ENCODE peak calls at places on chromosomes 11 and 22, in seven cellular contexts. One of them, this sample, is unnamed.

GRCh38 chr11:130180491-130180890 is 20.9 kb downstream of the ST14 start:
- DNase-seq in RKO: no peak
- DNase-seq in midbrain: no peak
- DNase-seq in activated T-cell treated with anti-CD3 and anti-CD28 coated beads, Interleukin-2, amount 50 U/mL, for 48 hours: no peak
- DNase-seq in astrocyte: peak
- DNase-seq in CD4-positive, alpha-beta T cell: no peak
- DNase-seq in CD4-positive, CD25-positive, alpha-beta regulatory T cell: no peak
- DNase-seq in this sample: no peak

GRCh38 chr22:48959496-48959895 is 868.2 kb downstream of the BRD1 start:
- DNase-seq in CD4-positive, alpha-beta T cell: no peak
- DNase-seq in midbrain: no peak
- DNase-seq in RKO: no peak
- DNase-seq in activated T-cell treated with anti-CD3 and anti-CD28 coated beads, Interleukin-2, amount 50 U/mL, for 48 hours: no peak
- DNase-seq in astrocyte: no peak
- DNase-seq in CD4-positive, CD25-positive, alpha-beta regulatory T cell: no peak
- DNase-seq in this sample: no peak

GRCh38 chr22:19887251-19887985 is 32.7 kb upstream of the GNB1L start:
- DNase-seq in CD4-positive, alpha-beta T cell: no peak
- DNase-seq in CD4-positive, CD25-positive, alpha-beta regulatory T cell: no peak
- DNase-seq in astrocyte: no peak
- DNase-seq in RKO: no peak
- DNase-seq in activated T-cell treated with anti-CD3 and anti-CD28 coated beads, Interleukin-2, amount 50 U/mL, for 48 hours: no peak
- DNase-seq in midbrain: no peak
- DNase-seq in this sample: no peak

GRCh38 chr22:46750861-46751260 is 11.6 kb upstream of the TBC1D22A start:
- DNase-seq in CD4-positive, alpha-beta T cell: no peak
- DNase-seq in midbrain: no peak
- DNase-seq in RKO: no peak
- DNase-seq in astrocyte: no peak
- DNase-seq in CD4-positive, CD25-positive, alpha-beta regulatory T cell: no peak
- DNase-seq in activated T-cell treated with anti-CD3 and anti-CD28 coated beads, Interleukin-2, amount 50 U/mL, for 48 hours: no peak
- DNase-seq in this sample: no peak

GRCh38 chr11:554824-555499 is 5.6 kb downstream of the LMNTD2 start:
- DNase-seq in astrocyte: no peak
- DNase-seq in CD4-positive, alpha-beta T cell: peak
- DNase-seq in CD4-positive, CD25-positive, alpha-beta regulatory T cell: peak
- DNase-seq in activated T-cell treated with anti-CD3 and anti-CD28 coated beads, Interleukin-2, amount 50 U/mL, for 48 hours: peak
- DNase-seq in midbrain: no peak
- DNase-seq in RKO: peak
- DNase-seq in this sample: peak

GRCh38 chr22:49702068-49702397 is 125.6 kb downstream of the BRD1 start:
- DNase-seq in astrocyte: no peak
- DNase-seq in activated T-cell treated with anti-CD3 and anti-CD28 coated beads, Interleukin-2, amount 50 U/mL, for 48 hours: no peak
- DNase-seq in RKO: no peak
- DNase-seq in CD4-positive, CD25-positive, alpha-beta regulatory T cell: no peak
- DNase-seq in CD4-positive, alpha-beta T cell: no peak
- DNase-seq in midbrain: no peak
- DNase-seq in this sample: no peak

GRCh38 chr11:120066738-120067303 is 71.1 kb downstream of the TRIM29 start:
- DNase-seq in CD4-positive, alpha-beta T cell: no peak
- DNase-seq in CD4-positive, CD25-positive, alpha-beta regulatory T cell: no peak
- DNase-seq in RKO: no peak
- DNase-seq in astrocyte: no peak
- DNase-seq in activated T-cell treated with anti-CD3 and anti-CD28 coated beads, Interleukin-2, amount 50 U/mL, for 48 hours: no peak
- DNase-seq in midbrain: no peak
- DNase-seq in this sample: no peak

GRCh38 chr22:42993651-42994275 is 21.2 kb downstream of the PACSIN2 start:
- DNase-seq in midbrain: no peak
- DNase-seq in CD4-positive, CD25-positive, alpha-beta regulatory T cell: no peak
- DNase-seq in RKO: no peak
- DNase-seq in CD4-positive, alpha-beta T cell: no peak
- DNase-seq in astrocyte: peak
- DNase-seq in activated T-cell treated with anti-CD3 and anti-CD28 coated beads, Interleukin-2, amount 50 U/mL, for 48 hours: no peak
- DNase-seq in this sample: no peak

GRCh38 chr22:42714768-42715430 is 5.8 kb downstream of the A4GALT start:
- DNase-seq in RKO: no peak
- DNase-seq in midbrain: no peak
- DNase-seq in CD4-positive, alpha-beta T cell: no peak
- DNase-seq in astrocyte: peak
- DNase-seq in activated T-cell treated with anti-CD3 and anti-CD28 coated beads, Interleukin-2, amount 50 U/mL, for 48 hours: no peak
- DNase-seq in CD4-positive, CD25-positive, alpha-beta regulatory T cell: no peak
- DNase-seq in this sample: no peak

GRCh38 chr11:6862961-6863360 is at the start of gene OR10A2:
- DNase-seq in CD4-positive, CD25-positive, alpha-beta regulatory T cell: no peak
- DNase-seq in RKO: peak
- DNase-seq in midbrain: no peak
- DNase-seq in activated T-cell treated with anti-CD3 and anti-CD28 coated beads, Interleukin-2, amount 50 U/mL, for 48 hours: no peak
- DNase-seq in CD4-positive, alpha-beta T cell: no peak
- DNase-seq in astrocyte: no peak
- DNase-seq in this sample: no peak